ENCODE peak calls at places on chromosomes 12 and 14, in four cellular contexts. One of them, this sample, is unnamed.

GRCh38 chr12:121545459-121545858 is 35.4 kb downstream of the KDM2B start:
- DNase-seq in breast epithelium: no peak
- DNase-seq in esophagus squamous epithelium: no peak
- DNase-seq in neural crest cell: no peak
- DNase-seq in this sample: no peak

GRCh38 chr12:112514926-112515642 is 96.3 kb downstream of the PTPN11 start:
- DNase-seq in esophagus squamous epithelium: no peak
- DNase-seq in breast epithelium: no peak
- DNase-seq in neural crest cell: no peak
- DNase-seq in this sample: no peak

GRCh38 chr14:56005580-56006053 is 112.6 kb upstream of the PELI2 start:
- DNase-seq in esophagus squamous epithelium: no peak
- DNase-seq in neural crest cell: no peak
- DNase-seq in breast epithelium: no peak
- DNase-seq in this sample: no peak

GRCh38 chr14:101845896-101846295 is 84.4 kb downstream of the PPP2R5C start:
- DNase-seq in neural crest cell: no peak
- DNase-seq in esophagus squamous epithelium: no peak
- DNase-seq in breast epithelium: no peak
- DNase-seq in this sample: no peak

GRCh38 chr12:117486840-117487659 is 125.6 kb upstream of the NOS1 start:
- DNase-seq in esophagus squamous epithelium: no peak
- DNase-seq in breast epithelium: no peak
- DNase-seq in neural crest cell: no peak
- DNase-seq in this sample: no peak

GRCh38 chr12:44379827-44380226 is 496.3 kb downstream of the NELL2 start:
- DNase-seq in breast epithelium: no peak
- DNase-seq in esophagus squamous epithelium: no peak
- DNase-seq in neural crest cell: no peak
- DNase-seq in this sample: no peak

GRCh38 chr14:58131386-58131785 is 20.6 kb downstream of the ARMH4 start:
- DNase-seq in neural crest cell: no peak
- DNase-seq in breast epithelium: no peak
- DNase-seq in esophagus squamous epithelium: no peak
- DNase-seq in this sample: no peak

GRCh38 chr14:99707420-99707819 is 23.3 kb downstream of the CYP46A1 start:
- DNase-seq in breast epithelium: no peak
- DNase-seq in neural crest cell: no peak
- DNase-seq in esophagus squamous epithelium: no peak
- DNase-seq in this sample: no peak

GRCh38 chr14:101495284-101495683 is 66.0 kb upstream of the DIO3 start:
- DNase-seq in esophagus squamous epithelium: no peak
- DNase-seq in neural crest cell: no peak
- DNase-seq in breast epithelium: peak
- DNase-seq in this sample: no peak

GRCh38 chr12:59088673-59089072 is 168.4 kb upstream of the LRIG3 start:
- DNase-seq in neural crest cell: no peak
- DNase-seq in esophagus squamous epithelium: no peak
- DNase-seq in breast epithelium: no peak
- DNase-seq in this sample: no peak

GRCh38 chr12:104609083-104609844 is 152.5 kb downstream of the CHST11 start:
- DNase-seq in neural crest cell: no peak
- DNase-seq in esophagus squamous epithelium: no peak
- DNase-seq in breast epithelium: no peak
- DNase-seq in this sample: peak

GRCh38 chr14:96762650-96763049 is 34.5 kb upstream of the VRK1 start:
- DNase-seq in breast epithelium: no peak
- DNase-seq in neural crest cell: peak
- DNase-seq in esophagus squamous epithelium: no peak
- DNase-seq in this sample: peak

GRCh38 chr14:87805315-87805723 is 187.7 kb downstream of the GALC start:
- DNase-seq in esophagus squamous epithelium: no peak
- DNase-seq in breast epithelium: no peak
- DNase-seq in neural crest cell: peak
- DNase-seq in this sample: no peak

GRCh38 chr12:48197549-48197966 is 5.5 kb downstream of the OR10AD1 start:
- DNase-seq in neural crest cell: peak
- DNase-seq in breast epithelium: no peak
- DNase-seq in esophagus squamous epithelium: no peak
- DNase-seq in this sample: no peak

GRCh38 chr12:59643576-59643975 is 47.7 kb downstream of the SLC16A7 start:
- DNase-seq in breast epithelium: no peak
- DNase-seq in esophagus squamous epithelium: no peak
- DNase-seq in neural crest cell: no peak
- DNase-seq in this sample: no peak

GRCh38 chr14:37623971-37624370 is 28.5 kb downstream of the TTC6 start:
- DNase-seq in breast epithelium: no peak
- DNase-seq in esophagus squamous epithelium: no peak
- DNase-seq in neural crest cell: no peak
- DNase-seq in this sample: no peak

GRCh38 chr12:118119449-118119879 is 15.7 kb upstream of the VSIG10 start:
- DNase-seq in esophagus squamous epithelium: no peak
- DNase-seq in neural crest cell: no peak
- DNase-seq in breast epithelium: no peak
- DNase-seq in this sample: no peak

GRCh38 chr12:59672273-59672672 is 76.4 kb downstream of the SLC16A7 start:
- DNase-seq in neural crest cell: no peak
- DNase-seq in esophagus squamous epithelium: no peak
- DNase-seq in breast epithelium: no peak
- DNase-seq in this sample: no peak

GRCh38 chr14:97848351-97848980 is 1051.3 kb downstream of the VRK1 start:
- DNase-seq in breast epithelium: no peak
- DNase-seq in esophagus squamous epithelium: no peak
- DNase-seq in neural crest cell: peak
- DNase-seq in this sample: no peak

GRCh38 chr12:6145584-6145983 is 21.1 kb upstream of the VWF start:
- DNase-seq in neural crest cell: no peak
- DNase-seq in breast epithelium: no peak
- DNase-seq in esophagus squamous epithelium: no peak
- DNase-seq in this sample: no peak

GRCh38 chr14:39576726-39577125 is 144.5 kb upstream of the FBXO33 start:
- DNase-seq in breast epithelium: no peak
- DNase-seq in esophagus squamous epithelium: no peak
- DNase-seq in neural crest cell: no peak
- DNase-seq in this sample: no peak

GRCh38 chr12:39764944-39765560 is 145.4 kb upstream of the ABCD2 start:
- DNase-seq in breast epithelium: no peak
- DNase-seq in neural crest cell: no peak
- DNase-seq in esophagus squamous epithelium: no peak
- DNase-seq in this sample: no peak

GRCh38 chr12:31749024-31749704 is 20.3 kb upstream of the AMN1 start:
- DNase-seq in esophagus squamous epithelium: no peak
- DNase-seq in breast epithelium: peak
- DNase-seq in neural crest cell: no peak
- DNase-seq in this sample: no peak

GRCh38 chr12:57603758-57604453 is 718 bp upstream of the DTX3 start:
- DNase-seq in breast epithelium: peak
- DNase-seq in esophagus squamous epithelium: no peak
- DNase-seq in neural crest cell: no peak
- DNase-seq in this sample: no peak

GRCh38 chr12:66196806-66197205 is 7.8 kb downstream of the IRAK3 start:
- DNase-seq in breast epithelium: no peak
- DNase-seq in esophagus squamous epithelium: no peak
- DNase-seq in neural crest cell: no peak
- DNase-seq in this sample: no peak

GRCh38 chr12:89662623-89663022 is 46.0 kb downstream of the ATP2B1 start:
- DNase-seq in breast epithelium: no peak
- DNase-seq in neural crest cell: no peak
- DNase-seq in esophagus squamous epithelium: no peak
- DNase-seq in this sample: no peak

DNA sequence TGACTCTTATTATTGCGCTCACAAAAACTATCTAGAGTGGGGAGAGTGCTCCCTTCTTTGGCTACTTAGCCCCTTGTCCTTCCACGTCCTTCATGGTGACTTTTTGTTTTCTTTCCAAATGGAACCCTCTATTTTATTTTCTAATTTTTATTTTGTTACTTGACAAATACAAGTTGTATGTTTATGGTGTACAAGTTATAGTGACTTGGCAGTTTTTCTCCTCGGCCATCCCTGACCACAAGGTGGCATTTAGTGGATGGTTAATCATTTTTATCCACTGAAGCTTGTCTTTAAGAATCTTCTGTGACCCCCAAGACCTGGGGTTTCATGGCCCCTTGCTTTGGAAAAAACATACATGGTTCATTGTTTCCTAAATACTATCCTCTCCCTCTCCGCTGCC is 70.1 kb downstream of the NKX2-1 start:
- DNase-seq in esophagus squamous epithelium: no peak
- DNase-seq in breast epithelium: no peak
- DNase-seq in neural crest cell: no peak
- DNase-seq in this sample: no peak
- TF ChIP-seq CTCF in esophagus squamous epithelium: no peak
- TF ChIP-seq CTCF in breast epithelium: no peak
- TF ChIP-seq CTCF in neural crest cell: no peak
- TF ChIP-seq CTCF in this sample: no peak

GRCh38 chr12:11624126-11624525 is 25.3 kb upstream of the ETV6 start:
- DNase-seq in breast epithelium: no peak
- DNase-seq in esophagus squamous epithelium: no peak
- DNase-seq in neural crest cell: no peak
- DNase-seq in this sample: no peak

GRCh38 chr12:11623382-11623781 is 26.1 kb upstream of the ETV6 start:
- DNase-seq in breast epithelium: no peak
- DNase-seq in neural crest cell: no peak
- DNase-seq in esophagus squamous epithelium: no peak
- DNase-seq in this sample: no peak

GRCh38 chr12:11622774-11623375 is 26.6 kb upstream of the ETV6 start:
- DNase-seq in breast epithelium: no peak
- DNase-seq in neural crest cell: no peak
- DNase-seq in esophagus squamous epithelium: no peak
- DNase-seq in this sample: no peak

DNA sequence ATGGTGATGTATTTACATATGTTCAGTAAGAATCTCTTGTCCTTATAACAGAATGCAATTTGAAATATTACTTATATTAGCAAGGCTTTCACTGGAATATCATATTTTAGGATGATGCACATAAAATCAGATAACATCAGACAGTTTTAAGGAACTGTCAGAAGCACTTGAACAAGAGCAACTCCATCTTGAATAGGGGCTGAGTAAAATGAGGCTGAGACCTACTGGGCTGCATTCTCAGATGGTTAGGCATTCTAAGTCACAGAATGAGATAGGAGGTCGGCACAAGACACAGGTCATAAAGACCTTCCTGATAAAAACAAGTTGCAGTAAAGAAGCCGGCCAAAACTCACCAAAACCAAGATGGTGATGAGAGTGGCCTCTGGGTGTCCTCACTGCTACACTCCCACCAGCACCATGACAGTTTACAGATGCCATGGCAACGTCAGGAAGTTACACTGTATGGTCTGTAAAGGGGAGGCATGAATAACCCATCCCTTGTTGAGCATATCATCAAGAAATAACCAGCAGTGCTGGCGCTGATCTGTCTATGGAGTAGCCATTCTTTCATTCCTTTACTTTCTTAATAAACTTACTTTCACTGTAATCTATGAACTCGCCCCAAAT is 27.6 kb upstream of the ETV6 start:
- DNase-seq in breast epithelium: no peak
- DNase-seq in esophagus squamous epithelium: no peak
- DNase-seq in neural crest cell: no peak
- DNase-seq in this sample: no peak
- TF ChIP-seq CTCF in breast epithelium: no peak
- TF ChIP-seq CTCF in esophagus squamous epithelium: peak
- TF ChIP-seq CTCF in neural crest cell: no peak
- TF ChIP-seq CTCF in this sample: no peak

GRCh38 chr14:33477752-33478151 is 473.1 kb downstream of the EGLN3 start:
- DNase-seq in breast epithelium: no peak
- DNase-seq in esophagus squamous epithelium: no peak
- DNase-seq in neural crest cell: no peak
- DNase-seq in this sample: no peak

GRCh38 chr14:33480589-33481184 is 470.2 kb downstream of the EGLN3 start:
- DNase-seq in breast epithelium: no peak
- DNase-seq in esophagus squamous epithelium: no peak
- DNase-seq in neural crest cell: no peak
- DNase-seq in this sample: no peak

GRCh38 chr14:33469898-33470297 is 481.0 kb downstream of the EGLN3 start:
- DNase-seq in neural crest cell: no peak
- DNase-seq in breast epithelium: no peak
- DNase-seq in esophagus squamous epithelium: no peak
- DNase-seq in this sample: no peak

DNA sequence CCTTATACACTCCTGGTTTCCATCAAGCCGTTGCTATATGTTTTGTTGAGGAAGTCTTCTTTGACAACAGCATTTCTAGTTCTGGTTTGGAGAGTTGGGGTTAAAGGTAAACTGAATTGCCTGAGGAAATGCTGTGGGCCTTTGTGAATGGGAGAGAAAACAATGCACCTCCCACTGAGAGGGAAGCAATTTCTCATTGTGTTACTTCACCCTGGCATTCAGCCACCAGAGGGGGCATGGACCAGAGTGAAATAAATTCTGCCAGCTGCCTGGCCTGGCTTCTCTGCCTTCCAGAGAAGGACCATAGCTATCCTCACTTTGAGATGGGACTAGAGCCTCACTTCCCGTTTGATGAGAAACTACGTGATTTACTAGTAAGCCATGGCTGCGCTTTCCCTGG is 475.3 kb downstream of the EGLN3 start:
- DNase-seq in breast epithelium: no peak
- DNase-seq in esophagus squamous epithelium: no peak
- DNase-seq in neural crest cell: peak
- DNase-seq in this sample: no peak
- TF ChIP-seq CTCF in breast epithelium: no peak
- TF ChIP-seq CTCF in esophagus squamous epithelium: no peak
- TF ChIP-seq CTCF in neural crest cell: peak
- TF ChIP-seq CTCF in this sample: peak

DNA sequence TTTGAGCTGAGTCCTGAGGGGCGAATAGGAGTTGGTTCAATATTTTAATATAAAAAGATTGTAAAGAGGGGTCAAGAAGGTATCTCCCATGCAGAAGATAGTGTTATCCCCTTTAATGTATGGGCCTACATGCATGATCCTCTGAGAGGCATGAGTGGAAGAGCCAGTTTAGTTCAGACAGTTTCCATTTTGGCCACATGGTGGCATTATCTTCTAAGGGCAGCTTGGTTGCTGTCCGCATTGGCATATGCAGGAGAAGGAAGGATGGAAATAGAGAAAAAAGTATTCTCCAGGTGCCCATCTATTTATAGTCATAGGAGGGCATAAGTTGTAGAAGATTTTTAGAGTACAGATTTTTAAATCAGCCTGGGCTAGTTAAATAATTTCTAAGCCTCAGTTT is 5.4 kb downstream of the SAMD4A start:
- DNase-seq in neural crest cell: no peak
- DNase-seq in esophagus squamous epithelium: no peak
- DNase-seq in breast epithelium: no peak
- DNase-seq in this sample: no peak
- TF ChIP-seq CTCF in neural crest cell: peak
- TF ChIP-seq CTCF in esophagus squamous epithelium: peak
- TF ChIP-seq CTCF in breast epithelium: no peak
- TF ChIP-seq CTCF in this sample: peak

GRCh38 chr14:64465856-64466554 is 706 bp downstream of the AKAP5 start:
- DNase-seq in esophagus squamous epithelium: no peak
- DNase-seq in breast epithelium: no peak
- DNase-seq in neural crest cell: peak
- DNase-seq in this sample: no peak
- TF ChIP-seq CTCF in esophagus squamous epithelium: no peak
- TF ChIP-seq CTCF in breast epithelium: no peak
- TF ChIP-seq CTCF in neural crest cell: peak
- TF ChIP-seq CTCF in this sample: no peak